ENCODE peak calls at places on chromosomes 3 and 15, in four cellular contexts. J is epithelial cell of esophagus, G is BE2C, H is nephron progenitor cell. W is an unnamed sample.

GRCh38 chr15:100833432-100834389 is 45.9 kb upstream of the ALDH1A3 start:
- DNase-seq in J (no peak), H (no peak), G (no peak), W (no peak)

GRCh38 chr3:129195731-129196256 is 12.1 kb upstream of the CNBP start:
- DNase-seq in H (no peak), G (no peak), J (peak), W (peak)

GRCh38 chr15:89841306-89841705 is 26.7 kb upstream of the ANPEP start:
- DNase-seq in G (no peak), H (no peak), J (no peak), W (no peak)

GRCh38 chr15:31216210-31216911 is 110.3 kb upstream of the KLF13 start:
- DNase-seq in J (peak), H (peak), G (peak), W (no peak)

GRCh38 chr15:77633134-77633912 is 611 bp upstream of the LINGO1 start:
- DNase-seq in G (peak), J (peak), H (peak), W (peak)

GRCh38 chr3:41199866-41200668 is 762 bp downstream of the CTNNB1 start:
- DNase-seq in H (no peak), G (no peak), J (peak), W (no peak)

GRCh38 chr3:27034255-27034654 is 334.9 kb downstream of the NEK10 start:
- DNase-seq in H (no peak), G (no peak), J (no peak), W (no peak)

GRCh38 chr15:21267686-21268395 is 172.5 kb downstream of the POTEB3 start:
- DNase-seq in J (no peak), H (no peak), G (no peak), W (no peak)

GRCh38 chr15:62928242-62928995 is 114.1 kb upstream of the TPM1 start:
- DNase-seq in G (peak), H (no peak), J (peak), W (peak)

GRCh38 chr3:141228385-141228784 is 3.2 kb upstream of the PXYLP1 start:
- DNase-seq in J (no peak), H (no peak), G (no peak), W (no peak)
- TF ChIP-seq CTCF in J (no peak), H (no peak), G (peak), W (no peak)

GRCh38 chr3:169619793-169620192 is 43.7 kb downstream of the MECOM start:
- DNase-seq in J (no peak), H (no peak), G (no peak), W (no peak)
- TF ChIP-seq CTCF in J (peak), H (peak), G (peak), W (no peak)

DNA sequence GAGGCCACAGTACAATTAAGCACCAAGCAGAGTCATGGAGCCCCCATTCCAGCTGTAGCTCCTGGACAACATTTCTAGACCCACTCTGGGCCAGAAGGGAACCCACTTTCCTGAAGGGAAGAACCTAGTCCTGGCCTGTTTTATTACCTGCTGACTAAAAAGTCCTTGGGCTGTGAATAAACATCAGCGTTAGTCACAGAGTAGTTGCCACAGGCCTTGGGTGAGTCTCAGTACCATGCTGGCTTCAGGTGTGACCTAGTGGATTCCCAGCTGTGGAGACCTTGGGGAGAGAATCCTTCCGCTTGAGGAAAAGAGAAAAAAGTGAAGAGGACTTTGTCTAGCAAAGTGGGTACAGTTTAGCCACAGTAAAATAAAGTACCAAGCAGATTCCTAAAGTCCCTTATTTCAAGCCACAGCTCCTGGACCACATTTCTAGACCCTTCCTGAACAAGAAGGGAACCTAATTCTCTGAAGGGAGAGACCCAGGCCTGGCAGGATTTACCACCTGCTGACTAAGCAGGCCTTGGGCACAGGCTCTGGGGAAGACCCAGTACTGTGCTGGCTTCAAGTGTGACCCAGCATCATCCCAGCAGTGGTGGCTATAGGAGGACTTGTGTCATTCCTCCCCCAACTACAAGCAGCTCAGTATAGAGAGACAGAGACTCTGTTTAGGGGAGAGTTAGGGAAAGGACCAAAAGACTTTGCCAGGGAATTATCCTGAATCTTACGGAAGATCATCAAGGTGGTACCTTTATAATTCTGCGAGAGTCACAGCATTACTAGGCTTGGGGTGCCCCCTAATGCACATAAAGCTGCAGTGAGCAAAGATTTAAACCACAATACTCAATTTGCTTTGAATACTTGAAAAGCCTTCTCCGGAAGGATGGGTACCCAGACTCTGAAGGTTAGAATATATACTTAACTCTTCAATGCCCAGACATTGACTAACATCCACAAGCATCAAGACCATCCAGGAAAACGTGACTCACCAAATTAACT is 118.2 kb upstream of the KCNH8 start:
- DNase-seq in J (peak), G (no peak), H (no peak), W (no peak)
- TF ChIP-seq CTCF in J (no peak), G (peak), H (no peak), W (no peak)

GRCh38 chr3:151086484-151087456 is 1.3 kb downstream of the MED12L start:
- DNase-seq in G (peak), H (peak), J (peak), W (peak)
- TF ChIP-seq CTCF in G (peak), H (peak), J (peak), W (peak)

GRCh38 chr15:29934251-29934650 is 112.0 kb upstream of the TJP1 start:
- DNase-seq in J (peak), G (no peak), H (no peak), W (peak)

GRCh38 chr15:29937956-29938355 is 115.7 kb upstream of the TJP1 start:
- DNase-seq in H (no peak), J (peak), G (no peak), W (peak)

GRCh38 chr15:29933043-29933442 is 110.8 kb upstream of the TJP1 start:
- DNase-seq in J (no peak), G (no peak), H (no peak), W (no peak)

GRCh38 chr15:29936353-29937049 is 114.2 kb upstream of the TJP1 start:
- DNase-seq in J (peak), H (no peak), G (no peak), W (no peak)

DNA sequence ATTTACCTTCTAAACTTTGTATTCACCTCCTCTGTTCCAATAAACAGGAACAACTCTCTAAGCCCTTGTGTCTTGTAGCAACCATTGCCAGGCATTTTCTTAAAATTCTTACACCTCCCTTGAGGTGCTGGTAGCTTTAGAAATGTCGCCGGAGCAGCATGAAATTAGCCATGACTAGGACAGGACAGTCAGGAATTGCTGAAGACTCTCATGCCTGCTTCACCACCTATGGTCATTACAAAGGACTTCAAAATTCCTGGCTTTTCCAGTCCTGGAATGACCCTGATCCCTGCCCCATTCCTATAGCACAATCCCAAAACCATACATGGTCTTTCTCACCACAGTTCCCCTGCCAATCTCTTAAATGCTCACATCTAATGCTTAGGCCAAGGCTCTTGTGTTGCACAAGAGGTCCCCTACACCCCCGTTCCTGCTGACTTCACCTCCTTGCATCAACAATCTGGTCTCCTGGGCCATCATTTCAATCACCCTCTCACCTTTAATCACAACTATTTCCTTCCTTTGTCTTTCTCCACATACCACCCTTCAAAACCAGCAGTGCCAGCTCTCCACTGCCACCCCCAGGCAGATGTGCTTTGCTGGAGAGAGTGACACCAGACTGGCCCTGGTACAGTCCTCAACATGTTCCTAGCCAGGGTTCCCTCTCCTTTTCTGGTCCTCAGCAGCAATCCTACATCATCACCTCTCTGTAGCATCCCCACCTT is 113.2 kb upstream of the TJP1 start:
- DNase-seq in J (peak), H (no peak), G (no peak), W (no peak)
- TF ChIP-seq CTCF in J (no peak), H (no peak), G (peak), W (no peak)

GRCh38 chr15:99729920-99730319 is 3.3 kb downstream of the LYSMD4 start:
- DNase-seq in J (peak), G (peak), H (peak), W (no peak)
- TF ChIP-seq CTCF in J (peak), G (peak), H (peak), W (peak)

GRCh38 chr3:108053025-108053424 is 37.8 kb downstream of the CD47 start:
- DNase-seq in H (no peak), J (peak), G (no peak), W (no peak)
- TF ChIP-seq CTCF in H (no peak), J (peak), G (no peak), W (no peak)

W was measured in AG04449.